ENCODE peak calls at places on chromosomes 13 and 19, in seven cellular contexts. N is mesendoderm, A is neuronal stem cell, S is H9, G is IMR-90, F is H1, B is mesenchymal stem cell. Z is an unnamed sample.

GRCh38 chr13:105979586-105979985 is 555.9 kb downstream of the EFNB2 start:
- DNase-seq in F (no peak), G (no peak), N (peak; percentile 29), B (peak; percentile 18), S (no peak), A (peak; percentile 17), Z (no peak)

GRCh38 chr13:20142927-20143480 is 17.8 kb downstream of the GJA3 start:
- DNase-seq in N (no peak), F (no peak), A (no peak), G (no peak), B (no peak), S (no peak), Z (no peak)

GRCh38 chr13:24615114-24615513 is 65.1 kb upstream of the ATP12A start:
- DNase-seq in N (no peak), A (no peak), G (no peak), S (no peak), F (no peak), B (no peak), Z (no peak)

GRCh38 chr13:111858571-111858970 is 208.4 kb upstream of the SOX1 start:
- DNase-seq in F (no peak), B (no peak), S (no peak), G (no peak), A (no peak), N (no peak), Z (no peak)

GRCh38 chr13:39897636-39898035 is 242.2 kb downstream of the COG6 start:
- DNase-seq in F (no peak), B (no peak), A (no peak), G (peak; percentile 5), S (no peak), N (no peak), Z (no peak)

GRCh38 chr13:91228940-91229339 is 118.5 kb upstream of the MIR17HG start:
- DNase-seq in B (no peak), F (no peak), A (no peak), G (no peak), S (no peak), N (no peak), Z (no peak)

GRCh38 chr19:23381114-23381513 is 14.2 kb downstream of the ZNF91 start:
- DNase-seq in S (no peak), N (no peak), A (no peak), F (no peak), B (no peak), G (no peak), Z (no peak)

GRCh38 chr13:44719857-44720671 is 143.9 kb upstream of the TSC22D1 start:
- DNase-seq in B (peak; percentile 36), A (no peak), F (no peak), S (no peak), G (peak; percentile 75), N (no peak), Z (peak; percentile 39)

GRCh38 chr19:47176071-47176626 is 45.5 kb downstream of the SAE1 start:
- DNase-seq in G (peak; percentile 97), S (no peak), B (peak; percentile 66), A (no peak), F (no peak), N (no peak), Z (peak; percentile 35)

GRCh38 chr13:75566658-75567057 is 17.1 kb downstream of the UCHL3 start:
- DNase-seq in A (no peak), F (no peak), S (no peak), G (peak; percentile 71), B (peak; percentile 49), N (no peak), Z (no peak)

GRCh38 chr13:20177049-20177831 is 15.5 kb downstream of the GJB2 start:
- DNase-seq in A (no peak), F (no peak), S (no peak), N (no peak), B (no peak), G (no peak), Z (no peak)

GRCh38 chr13:50322006-50322405 is 306.8 kb downstream of the KCNRG start:
- DNase-seq in F (no peak), B (no peak), A (no peak), S (no peak), G (no peak), N (no peak), Z (peak; percentile 87)

GRCh38 chr19:46935066-46935663 is 74.4 kb downstream of the ARHGAP35 start:
- DNase-seq in S (no peak), F (no peak), G (peak; percentile 18), B (peak; percentile 47), N (no peak), A (no peak), Z (no peak)

GRCh38 chr13:31032574-31033095 is 100.2 kb downstream of the TEX26 start:
- DNase-seq in A (no peak), N (no peak), F (no peak), B (no peak), G (no peak), S (no peak), Z (no peak)

GRCh38 chr13:97866751-97867150 is 86.7 kb upstream of the IPO5 start:
- DNase-seq in F (peak; percentile 8), A (no peak), B (no peak), G (no peak), S (no peak), N (no peak), Z (peak; percentile 76)

GRCh38 chr19:11479470-11480080 is 1.3 kb downstream of the ELAVL3 start:
- DNase-seq in S (peak; percentile 92), F (peak; percentile 97), A (peak; percentile 50), N (peak; percentile 78), B (no peak), G (no peak), Z (peak; percentile 49)

GRCh38 chr13:40613192-40613818 is 53.1 kb downstream of the FOXO1 start:
- DNase-seq in N (no peak), S (no peak), B (no peak), A (no peak), F (no peak), G (no peak), Z (no peak)

GRCh38 chr13:79435549-79435948 is 29.5 kb upstream of the RBM26 start:
- DNase-seq in B (peak; percentile 57), F (no peak), S (no peak), N (no peak), G (peak; percentile 68), A (no peak), Z (no peak)

DNA sequence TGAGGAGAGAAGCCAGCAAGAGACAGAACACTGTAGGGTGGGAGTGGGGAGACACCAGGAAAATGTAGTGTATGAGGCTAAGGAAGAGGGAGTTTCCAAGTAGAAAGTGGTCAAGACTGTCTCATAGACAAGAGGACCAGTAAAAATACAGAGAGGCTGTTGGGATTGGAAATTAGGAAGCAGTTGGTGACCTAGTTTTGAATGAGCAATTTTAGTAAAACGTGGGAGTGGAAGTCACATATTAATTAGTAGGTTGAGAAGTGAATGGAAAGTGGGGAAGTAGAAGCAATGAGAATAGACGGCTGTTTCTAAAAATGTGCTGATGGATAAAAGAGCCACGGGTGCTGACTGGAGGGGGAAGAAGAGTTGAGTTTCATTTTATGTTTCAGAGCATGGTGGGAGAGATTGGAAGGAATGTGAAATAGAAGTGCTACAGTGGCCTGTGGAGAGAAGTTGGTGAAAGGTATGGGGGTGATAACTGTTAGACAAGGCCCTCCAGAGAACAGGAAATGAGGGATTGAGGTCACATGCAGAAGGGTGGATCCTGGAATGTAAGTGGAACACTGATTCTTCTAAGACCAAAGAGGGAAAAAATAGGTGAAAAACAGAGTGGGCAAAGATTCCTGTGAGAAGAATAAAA is 247.3 kb downstream of the MTUS2 start:
- DNase-seq in N (peak; percentile 10), F (no peak), S (no peak), A (no peak), B (no peak), G (no peak), Z (no peak)
- H4K8ac ChIP-seq in N (no peak overlapping the region), F (no peak overlapping the region), S (no peak overlapping the region), A (no peak overlapping the region), B (no peak overlapping the region), G (no peak overlapping the region), Z (no peak overlapping the region)

DNA sequence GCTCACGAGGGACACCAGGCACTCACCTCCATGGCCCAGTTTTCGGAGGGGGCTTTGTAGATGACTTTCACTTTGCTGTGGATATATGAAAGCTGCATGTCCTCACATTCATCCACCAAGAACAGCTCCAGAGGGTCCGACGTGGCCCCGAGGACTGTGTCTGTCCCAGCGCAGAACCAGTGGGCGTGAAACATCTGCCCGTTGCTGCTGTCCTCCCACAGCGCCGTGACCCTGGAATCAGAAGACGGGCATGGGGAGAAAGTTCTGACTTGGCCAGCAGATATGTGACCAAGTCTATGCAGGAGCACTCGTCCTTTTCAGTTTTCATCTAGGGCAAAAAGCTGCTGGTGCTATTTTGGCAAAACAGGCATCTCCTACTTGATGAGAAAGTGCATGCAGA is 29.7 kb upstream of the EIF3G start:
- DNase-seq in N (no peak), S (no peak), G (no peak), B (no peak), A (no peak), F (no peak), Z (no peak)
- H3K4ac ChIP-seq in N (no peak overlapping the region), S (no peak overlapping the region), G (no peak overlapping the region), B (no peak overlapping the region), A (no peak overlapping the region), F (no peak overlapping the region), Z (no peak overlapping the region)

GRCh38 chr19:6103217-6103644 is 7.1 kb downstream of the RFX2 start:
- DNase-seq in G (peak; percentile 87), N (no peak), S (no peak), B (peak; percentile 38), F (no peak), A (no peak), Z (peak; percentile 60)

GRCh38 chr19:6101991-6102390 is 8.3 kb downstream of the RFX2 start:
- DNase-seq in B (no peak), S (no peak), F (no peak), G (no peak), N (no peak), A (no peak), Z (no peak)

GRCh38 chr19:6101291-6101690 is 9.0 kb downstream of the RFX2 start:
- DNase-seq in B (no peak), G (no peak), F (no peak), A (no peak), N (no peak), S (no peak), Z (no peak)

GRCh38 chr19:6105444-6105843 is 4.9 kb downstream of the RFX2 start:
- DNase-seq in F (no peak), S (no peak), N (no peak), B (no peak), G (no peak), A (no peak), Z (peak; percentile 43)

GRCh38 chr19:6103894-6104293 is 6.4 kb downstream of the RFX2 start:
- DNase-seq in N (no peak), F (no peak), B (no peak), G (no peak), S (no peak), A (no peak), Z (no peak)
- H3K4me1 ChIP-seq in N (no peaks in the 10 kb centered on the region), F (no peaks in the 10 kb centered on the region), B (peaks cover 6% of the 10 kb centered on the region), G (peaks cover 17% of the 10 kb centered on the region), S (no peaks in the 10 kb centered on the region), A (peaks cover 10% of the 10 kb centered on the region), Z (no peaks in the 10 kb centered on the region)

DNA sequence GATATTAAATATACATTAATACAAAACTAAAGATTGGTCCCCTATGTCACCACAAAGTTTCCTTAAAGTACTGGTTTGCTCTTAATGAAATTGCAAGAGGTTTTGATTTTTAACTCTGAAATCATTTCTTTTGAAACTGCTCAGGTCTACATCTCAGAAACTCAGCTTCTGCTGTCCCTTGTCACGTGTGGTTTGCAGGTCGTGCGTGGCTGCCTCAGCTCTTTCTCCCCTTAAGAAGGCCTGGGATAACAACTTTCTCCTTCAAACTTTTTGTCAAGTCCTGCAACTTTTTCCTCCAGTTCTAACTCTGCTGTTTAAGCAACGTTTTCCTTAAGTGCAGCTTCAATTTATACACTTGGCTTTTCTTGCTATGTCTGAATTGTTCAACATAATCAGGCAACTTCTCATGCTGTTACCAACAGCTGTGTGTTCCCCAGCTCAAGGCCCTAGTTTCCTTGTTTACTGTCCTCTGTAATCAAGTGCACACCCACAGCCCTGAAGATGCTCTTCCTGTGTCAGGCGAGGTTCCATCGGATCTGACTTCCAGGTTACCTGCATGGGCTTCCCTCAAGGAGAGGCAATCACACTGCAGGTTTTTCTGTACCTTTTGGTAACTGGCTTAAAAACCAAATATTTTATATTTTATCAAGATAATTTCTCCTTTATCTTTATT is 13.5 kb downstream of the C13orf46 start:
- DNase-seq in S (no peak), B (no peak), N (no peak), F (no peak), G (no peak), A (no peak), Z (no peak)
- H4K8ac ChIP-seq in S (no peak overlapping the region), B (no peak overlapping the region), N (no peak overlapping the region), F (no peak overlapping the region), G (no peak overlapping the region), A (no peak overlapping the region), Z (no peak overlapping the region)

Z was measured in trophoblast cell.